ENCODE peak calls at places on chromosome 16, in nine cellular contexts. U is dorsolateral prefrontal cortex; O is PC-9; F is GM23338; G is tibial nerve; W is cardiac muscle cell; R is CD8-positive, alpha-beta T cell; D is stomach; I is psoas muscle. L is an unnamed sample.

GRCh38 chr16:53080345-53081031 is 25.7 kb downstream of the CHD9 start:
- DNase-seq in U (no peak), W (peak; percentile 90), G (peak; percentile 57), I (peak; percentile 60), F (no peak), D (no peak), R (no peak), O (peak; percentile 61), L (peak; percentile 89)

GRCh38 chr16:4747906-4748681 is 13.8 kb downstream of the DNAAF8 start:
- DNase-seq in G (no peak), D (no peak), O (no peak), R (no peak), I (no peak), W (no peak), U (no peak), F (no peak), L (no peak)

GRCh38 chr16:72783716-72784320 is 264.1 kb downstream of the ZFHX3 start:
- DNase-seq in F (no peak), O (no peak), W (peak; percentile 29), G (no peak), R (no peak), D (no peak), I (no peak), U (no peak), L (peak; percentile 20)

GRCh38 chr16:87945351-87946042 is 5.7 kb upstream of the BANP start:
- DNase-seq in R (no peak), D (peak; percentile 78), U (peak; percentile 86), W (peak; percentile 84), G (peak; percentile 51), I (peak; percentile 67), F (peak; percentile 85), O (peak; percentile 99), L (peak; percentile 70)

GRCh38 chr16:12317856-12318591 is 341.5 kb downstream of the SNX29 start:
- DNase-seq in F (no peak), U (no peak), D (no peak), G (no peak), W (no peak), O (no peak), R (no peak), I (no peak), L (no peak)

GRCh38 chr16:3259097-3259496 is 2.7 kb upstream of the MEFV start:
- DNase-seq in O (no peak), U (no peak), W (peak; percentile 55), I (no peak), F (no peak), D (peak; percentile 43), G (no peak), R (no peak), L (no peak)

GRCh38 chr16:4158143-4159093 is 42.2 kb upstream of the ADCY9 start:
- DNase-seq in G (no peak), F (no peak), I (no peak), U (no peak), D (no peak), W (no peak), O (no peak), R (no peak), L (no peak)

GRCh38 chr16:2056077-2056476 is 8.3 kb downstream of the TSC2 start:
- DNase-seq in D (no peak), F (no peak), O (no peak), R (no peak), I (no peak), G (no peak), W (no peak), U (no peak), L (no peak)

GRCh38 chr16:59993101-59993500 is 1259.0 kb upstream of the GOT2 start:
- DNase-seq in I (no peak), G (no peak), F (no peak), R (no peak), O (no peak), W (no peak), U (no peak), D (peak; percentile 65), L (no peak)

GRCh38 chr16:73142069-73142880 is 94.3 kb upstream of the ZFHX3 start:
- DNase-seq in R (no peak), D (no peak), G (no peak), O (no peak), U (no peak), W (no peak), F (no peak), I (no peak), L (no peak)

GRCh38 chr16:28202147-28202746 is 9.5 kb downstream of the XPO6 start:
- DNase-seq in I (no peak), G (no peak), D (no peak), R (no peak), W (no peak), O (no peak), F (peak; percentile 68), U (no peak), L (no peak)

GRCh38 chr16:46757339-46758050 is 9.4 kb upstream of the MYLK3 start:
- DNase-seq in D (peak; percentile 32), O (peak; percentile 75), R (no peak), U (no peak), F (peak; percentile 26), W (peak; percentile 55), I (peak; percentile 77), G (no peak), L (no peak)

GRCh38 chr16:74450236-74450635 is 29.0 kb upstream of the CLEC18B start:
- DNase-seq in D (no peak), I (no peak), W (peak; percentile 18), U (no peak), O (no peak), G (no peak), R (no peak), F (no peak), L (peak; percentile 49)

GRCh38 chr16:79286646-79287423 is 313.7 kb downstream of the MAF start:
- DNase-seq in G (peak; percentile 23), R (no peak), W (no peak), O (no peak), F (peak; percentile 42), U (peak; percentile 10), I (peak; percentile 30), D (peak; percentile 49), L (no peak)
- H3K4me3 ChIP-seq in G (peak overlapping the region; percentile 44), R (peak overlapping the region; percentile 28), W (no peak overlapping the region), O (no peak overlapping the region), F (no peak overlapping the region), U (peak overlapping the region; percentile 40), I (peak overlapping the region; percentile 45), D (peak overlapping the region; percentile 34), L (no peak overlapping the region)

DNA sequence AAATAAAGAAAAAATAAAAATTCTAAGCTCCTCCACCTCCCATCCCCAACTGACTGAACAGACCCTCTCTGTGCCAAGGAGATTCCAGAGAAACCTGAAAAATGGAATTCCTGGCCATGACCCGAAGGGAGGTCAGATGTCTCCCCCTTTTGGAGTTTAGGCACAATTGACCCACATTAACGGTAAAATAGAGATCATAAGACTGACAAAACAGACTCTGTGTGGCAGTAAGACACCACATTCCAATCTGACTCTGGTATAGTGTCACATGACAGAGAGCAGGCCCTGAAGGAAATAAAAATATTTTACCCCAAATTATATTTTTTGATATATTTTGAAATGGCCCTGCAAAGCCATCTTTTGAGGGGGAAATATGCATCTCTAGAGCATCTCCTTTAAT is 115.1 kb upstream of the ZKSCAN2 start:
- DNase-seq in D (no peak), R (no peak), G (no peak), O (no peak), W (no peak), F (peak; percentile 17), U (no peak), I (no peak), L (no peak)
- TF ChIP-seq CTCF in D (no peak), R (no peak), G (no peak), O (no peak), W (no peak), F (peak; percentile 43), U (no peak), I (no peak), L (no peak)

GRCh38 chr16:24347556-24347955 is 91.4 kb downstream of the CACNG3 start:
- DNase-seq in F (no peak), D (no peak), R (no peak), O (no peak), W (no peak), G (no peak), U (no peak), I (no peak), L (no peak)

GRCh38 chr16:24344791-24345190 is 88.7 kb downstream of the CACNG3 start:
- DNase-seq in D (no peak), F (no peak), G (no peak), I (no peak), O (no peak), U (no peak), R (no peak), W (no peak), L (no peak)

GRCh38 chr16:24348511-24349290 is 92.6 kb downstream of the CACNG3 start:
- DNase-seq in W (no peak), O (no peak), R (no peak), D (no peak), F (peak; percentile 68), U (no peak), G (no peak), I (no peak), L (no peak)

GRCh38 chr16:24346734-24347133 is 90.6 kb downstream of the CACNG3 start:
- DNase-seq in R (no peak), O (no peak), U (no peak), F (peak; percentile 53), G (no peak), I (no peak), W (no peak), D (no peak), L (no peak)
- H3K4me3 ChIP-seq in R (no peak overlapping the region), O (no peak overlapping the region), U (no peak overlapping the region), F (peak overlapping the region; percentile 32), G (no peak overlapping the region), I (no peak overlapping the region), W (no peak overlapping the region), D (no peak overlapping the region), L (no peak overlapping the region)

GRCh38 chr16:50449800-50450199 is 81.0 kb upstream of the BRD7 start:
- DNase-seq in I (no peak), G (no peak), U (no peak), O (no peak), W (no peak), R (no peak), D (no peak), F (no peak), L (no peak)

GRCh38 chr16:50448981-50449380 is 80.2 kb upstream of the BRD7 start:
- DNase-seq in F (no peak), I (no peak), G (no peak), W (no peak), U (no peak), O (no peak), R (no peak), D (no peak), L (no peak)

GRCh38 chr16:50446861-50447260 is 78.1 kb upstream of the BRD7 start:
- DNase-seq in W (no peak), D (no peak), R (no peak), I (no peak), G (no peak), U (no peak), F (no peak), O (no peak), L (no peak)

GRCh38 chr16:50450957-50451356 is 82.2 kb upstream of the BRD7 start:
- DNase-seq in F (no peak), D (no peak), O (no peak), U (no peak), I (no peak), R (no peak), W (no peak), G (no peak), L (no peak)

DNA sequence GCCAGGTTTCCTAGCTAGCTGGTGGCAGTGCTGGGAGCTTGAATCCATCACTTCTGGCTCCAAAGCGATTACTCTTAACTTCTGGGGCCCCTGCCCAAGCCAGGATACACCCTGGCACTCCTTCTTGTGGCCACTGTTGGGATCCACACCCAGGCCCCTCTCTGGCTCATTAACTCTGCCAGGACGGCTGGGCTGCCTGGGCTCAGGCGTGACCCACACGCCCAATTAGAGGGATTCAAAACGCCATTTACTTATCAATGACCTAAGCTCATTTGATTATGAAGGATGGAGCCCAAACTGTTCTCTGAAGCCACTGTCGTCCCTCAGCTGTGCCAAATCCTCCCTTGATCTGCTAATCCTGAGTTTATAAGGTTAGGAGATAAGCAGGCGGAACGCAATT is 79.7 kb upstream of the BRD7 start:
- DNase-seq in G (no peak), U (no peak), R (no peak), F (peak; percentile 80), I (no peak), W (no peak), O (no peak), D (no peak), L (no peak)
- TF ChIP-seq CTCF in G (no peak), U (no peak), R (no peak), F (peak; percentile 46), I (no peak), W (no peak), O (peak; percentile 48), D (no peak), L (no peak)

L was measured in fibroblast of the aortic adventitia.